ENCODE peak calls at places on chromosomes 6 and 20, in seven cellular contexts. One of them, this sample, is unnamed.

GRCh38 chr20:50112512-50113419 is at the start of gene UBE2V1:
- DNase-seq in heart left ventricle: peak; percentile 96
- DNase-seq in GM12878: peak; percentile 53
- DNase-seq in HCT116: peak; percentile 58
- DNase-seq in thoracic aorta: peak; percentile 67
- DNase-seq in ovary: peak; percentile 93
- DNase-seq in hepatocyte: peak; percentile 95
- DNase-seq in this sample: peak; percentile 88

GRCh38 chr6:164108869-164109769 is 694.6 kb downstream of the QKI start:
- DNase-seq in heart left ventricle: peak; percentile 91
- DNase-seq in thoracic aorta: no peak
- DNase-seq in ovary: no peak
- DNase-seq in hepatocyte: no peak
- DNase-seq in HCT116: no peak
- DNase-seq in GM12878: no peak
- DNase-seq in this sample: no peak

GRCh38 chr6:112780498-112781096 is 433.5 kb downstream of the RFPL4B start:
- DNase-seq in thoracic aorta: no peak
- DNase-seq in heart left ventricle: peak; percentile 54
- DNase-seq in hepatocyte: peak; percentile 88
- DNase-seq in ovary: peak; percentile 63
- DNase-seq in HCT116: peak; percentile 75
- DNase-seq in GM12878: peak; percentile 24
- DNase-seq in this sample: no peak

GRCh38 chr20:11053310-11053709 is 379.5 kb upstream of the JAG1 start:
- DNase-seq in thoracic aorta: no peak
- DNase-seq in hepatocyte: no peak
- DNase-seq in HCT116: no peak
- DNase-seq in ovary: no peak
- DNase-seq in heart left ventricle: no peak
- DNase-seq in GM12878: no peak
- DNase-seq in this sample: no peak

GRCh38 chr20:40993794-40994540 is 34.7 kb upstream of the TOP1 start:
- DNase-seq in thoracic aorta: no peak
- DNase-seq in heart left ventricle: no peak
- DNase-seq in HCT116: no peak
- DNase-seq in hepatocyte: no peak
- DNase-seq in ovary: no peak
- DNase-seq in GM12878: no peak
- DNase-seq in this sample: no peak

GRCh38 chr6:30493643-30494250 is 4.4 kb downstream of the HLA-E start:
- DNase-seq in heart left ventricle: no peak
- DNase-seq in thoracic aorta: no peak
- DNase-seq in ovary: no peak
- DNase-seq in GM12878: no peak
- DNase-seq in HCT116: no peak
- DNase-seq in hepatocyte: no peak
- DNase-seq in this sample: no peak

GRCh38 chr6:128979061-128979460 is 96.1 kb downstream of the LAMA2 start:
- DNase-seq in GM12878: no peak
- DNase-seq in hepatocyte: no peak
- DNase-seq in HCT116: no peak
- DNase-seq in ovary: no peak
- DNase-seq in heart left ventricle: no peak
- DNase-seq in thoracic aorta: no peak
- DNase-seq in this sample: no peak

GRCh38 chr20:59662161-59662560 is 57.8 kb downstream of the PHACTR3 start:
- DNase-seq in heart left ventricle: no peak
- DNase-seq in HCT116: no peak
- DNase-seq in thoracic aorta: no peak
- DNase-seq in ovary: no peak
- DNase-seq in GM12878: no peak
- DNase-seq in hepatocyte: no peak
- DNase-seq in this sample: no peak

GRCh38 chr20:44470327-44470726 is 5.3 kb upstream of the TTPAL start:
- DNase-seq in heart left ventricle: no peak
- DNase-seq in hepatocyte: no peak
- DNase-seq in ovary: no peak
- DNase-seq in HCT116: no peak
- DNase-seq in thoracic aorta: no peak
- DNase-seq in GM12878: no peak
- DNase-seq in this sample: no peak

GRCh38 chr20:63580796-63581461 is 6.9 kb upstream of the HELZ2 start:
- DNase-seq in ovary: peak; percentile 48
- DNase-seq in thoracic aorta: no peak
- DNase-seq in HCT116: peak; percentile 52
- DNase-seq in GM12878: no peak
- DNase-seq in heart left ventricle: no peak
- DNase-seq in hepatocyte: peak; percentile 58
- DNase-seq in this sample: peak; percentile 67

GRCh38 chr6:146700078-146700686 is 101.4 kb downstream of the ADGB start:
- DNase-seq in thoracic aorta: peak; percentile 70
- DNase-seq in GM12878: peak; percentile 26
- DNase-seq in ovary: no peak
- DNase-seq in heart left ventricle: no peak
- DNase-seq in hepatocyte: peak; percentile 93
- DNase-seq in HCT116: peak; percentile 64
- DNase-seq in this sample: peak; percentile 7

GRCh38 chr6:36826520-36827227 is 12.6 kb downstream of the CPNE5 start:
- DNase-seq in GM12878: no peak
- DNase-seq in heart left ventricle: peak; percentile 57
- DNase-seq in hepatocyte: no peak
- DNase-seq in HCT116: no peak
- DNase-seq in thoracic aorta: no peak
- DNase-seq in ovary: no peak
- DNase-seq in this sample: no peak

GRCh38 chr6:158649289-158650143 is at the start of gene SYTL3:
- DNase-seq in ovary: peak; percentile 34
- DNase-seq in hepatocyte: no peak
- DNase-seq in heart left ventricle: peak; percentile 70
- DNase-seq in HCT116: no peak
- DNase-seq in GM12878: peak; percentile 95
- DNase-seq in thoracic aorta: no peak
- DNase-seq in this sample: peak; percentile 57

GRCh38 chr20:13638162-13638495 is 603 bp downstream of the TASP1 start:
- DNase-seq in ovary: no peak
- DNase-seq in GM12878: no peak
- DNase-seq in HCT116: no peak
- DNase-seq in thoracic aorta: no peak
- DNase-seq in heart left ventricle: no peak
- DNase-seq in hepatocyte: no peak
- DNase-seq in this sample: no peak

GRCh38 chr6:18391018-18391417 is 3.9 kb downstream of the RNF144B start:
- DNase-seq in thoracic aorta: no peak
- DNase-seq in GM12878: no peak
- DNase-seq in ovary: no peak
- DNase-seq in hepatocyte: no peak
- DNase-seq in heart left ventricle: no peak
- DNase-seq in HCT116: no peak
- DNase-seq in this sample: no peak

GRCh38 chr20:62410742-62411478 is 3.8 kb upstream of the CABLES2 start:
- DNase-seq in heart left ventricle: no peak
- DNase-seq in thoracic aorta: no peak
- DNase-seq in GM12878: no peak
- DNase-seq in ovary: no peak
- DNase-seq in hepatocyte: no peak
- DNase-seq in HCT116: no peak
- DNase-seq in this sample: no peak

GRCh38 chr6:16414205-16414604 is 175.8 kb downstream of the GMPR start:
- DNase-seq in hepatocyte: no peak
- DNase-seq in HCT116: no peak
- DNase-seq in heart left ventricle: no peak
- DNase-seq in thoracic aorta: no peak
- DNase-seq in GM12878: peak; percentile 60
- DNase-seq in ovary: no peak
- DNase-seq in this sample: peak; percentile 29

DNA sequence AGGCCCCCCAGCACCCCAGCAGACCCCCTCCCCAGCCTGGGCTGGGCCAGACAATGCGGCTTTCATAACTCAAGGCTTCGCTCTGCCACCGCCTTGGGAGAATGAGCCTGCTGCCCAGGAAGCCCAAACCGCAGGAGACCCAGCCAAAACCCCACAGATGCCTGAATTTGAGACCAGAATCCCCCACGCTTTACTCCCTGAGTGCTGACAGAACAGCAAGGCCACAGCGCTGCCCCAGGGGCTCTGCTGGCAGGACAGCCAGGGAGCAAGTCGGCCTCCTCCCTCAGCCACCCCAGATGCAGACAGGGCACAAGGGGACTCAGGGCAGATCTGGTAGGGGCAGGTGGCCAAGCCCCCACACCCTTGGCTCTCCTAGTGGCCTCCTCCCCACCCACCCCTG is 2.2 kb downstream of the MDFI start:
- DNase-seq in hepatocyte: no peak
- DNase-seq in heart left ventricle: peak; percentile 42
- DNase-seq in ovary: no peak
- DNase-seq in HCT116: no peak
- DNase-seq in thoracic aorta: no peak
- DNase-seq in GM12878: no peak
- DNase-seq in this sample: no peak
- H3K4me3 ChIP-seq in hepatocyte: no peak overlapping the region
- H3K4me3 ChIP-seq in heart left ventricle: no peak overlapping the region
- H3K4me3 ChIP-seq in ovary: no peak overlapping the region
- H3K4me3 ChIP-seq in HCT116: no peak overlapping the region
- H3K4me3 ChIP-seq in thoracic aorta: no peak overlapping the region
- H3K4me3 ChIP-seq in GM12878: no peak overlapping the region
- H3K4me3 ChIP-seq in this sample: no peak overlapping the region

GRCh38 chr6:63817492-63818050 is 182.0 kb downstream of the PHF3 start:
- DNase-seq in thoracic aorta: no peak
- DNase-seq in heart left ventricle: no peak
- DNase-seq in ovary: no peak
- DNase-seq in hepatocyte: no peak
- DNase-seq in HCT116: no peak
- DNase-seq in GM12878: no peak
- DNase-seq in this sample: no peak
- TF ChIP-seq CTCF in thoracic aorta: no peak
- TF ChIP-seq CTCF in heart left ventricle: no peak
- TF ChIP-seq CTCF in ovary: no peak
- TF ChIP-seq CTCF in hepatocyte: no peak
- TF ChIP-seq CTCF in HCT116: no peak
- TF ChIP-seq CTCF in GM12878: no peak
- TF ChIP-seq CTCF in this sample: no peak

GRCh38 chr6:22848121-22848520 is 278.8 kb downstream of the HDGFL1 start:
- DNase-seq in hepatocyte: no peak
- DNase-seq in GM12878: no peak
- DNase-seq in HCT116: no peak
- DNase-seq in thoracic aorta: no peak
- DNase-seq in ovary: no peak
- DNase-seq in heart left ventricle: no peak
- DNase-seq in this sample: no peak

GRCh38 chr6:22845467-22845866 is 276.1 kb downstream of the HDGFL1 start:
- DNase-seq in heart left ventricle: no peak
- DNase-seq in GM12878: no peak
- DNase-seq in hepatocyte: no peak
- DNase-seq in ovary: no peak
- DNase-seq in HCT116: no peak
- DNase-seq in thoracic aorta: no peak
- DNase-seq in this sample: no peak
- H3K9me3 ChIP-seq in heart left ventricle: no peaks in the 10 kb centered on the region
- H3K9me3 ChIP-seq in GM12878: no peaks in the 10 kb centered on the region
- H3K9me3 ChIP-seq in hepatocyte: peaks cover 3% of the 10 kb centered on the region
- H3K9me3 ChIP-seq in ovary: no peaks in the 10 kb centered on the region
- H3K9me3 ChIP-seq in HCT116: no peaks in the 10 kb centered on the region
- H3K9me3 ChIP-seq in thoracic aorta: no peaks in the 10 kb centered on the region
- H3K9me3 ChIP-seq in this sample: no peaks in the 10 kb centered on the region

GRCh38 chr6:44312901-44313788 is at the start of gene AARS2:
- DNase-seq in heart left ventricle: peak; percentile 94
- DNase-seq in GM12878: peak; percentile 49
- DNase-seq in ovary: peak; percentile 92
- DNase-seq in HCT116: peak; percentile 81
- DNase-seq in hepatocyte: peak; percentile 92
- DNase-seq in thoracic aorta: peak; percentile 14
- DNase-seq in this sample: peak; percentile 87

GRCh38 chr6:44311767-44312166 is 1.4 kb downstream of the AARS2 start:
- DNase-seq in hepatocyte: no peak
- DNase-seq in thoracic aorta: no peak
- DNase-seq in ovary: no peak
- DNase-seq in GM12878: no peak
- DNase-seq in HCT116: no peak
- DNase-seq in heart left ventricle: no peak
- DNase-seq in this sample: no peak

GRCh38 chr6:44309631-44310030 is 3.5 kb downstream of the AARS2 start:
- DNase-seq in HCT116: no peak
- DNase-seq in thoracic aorta: no peak
- DNase-seq in hepatocyte: no peak
- DNase-seq in GM12878: no peak
- DNase-seq in heart left ventricle: no peak
- DNase-seq in ovary: no peak
- DNase-seq in this sample: no peak

GRCh38 chr6:44310241-44310640 is 2.9 kb downstream of the AARS2 start:
- DNase-seq in HCT116: no peak
- DNase-seq in heart left ventricle: no peak
- DNase-seq in thoracic aorta: no peak
- DNase-seq in GM12878: no peak
- DNase-seq in hepatocyte: no peak
- DNase-seq in ovary: no peak
- DNase-seq in this sample: no peak

DNA sequence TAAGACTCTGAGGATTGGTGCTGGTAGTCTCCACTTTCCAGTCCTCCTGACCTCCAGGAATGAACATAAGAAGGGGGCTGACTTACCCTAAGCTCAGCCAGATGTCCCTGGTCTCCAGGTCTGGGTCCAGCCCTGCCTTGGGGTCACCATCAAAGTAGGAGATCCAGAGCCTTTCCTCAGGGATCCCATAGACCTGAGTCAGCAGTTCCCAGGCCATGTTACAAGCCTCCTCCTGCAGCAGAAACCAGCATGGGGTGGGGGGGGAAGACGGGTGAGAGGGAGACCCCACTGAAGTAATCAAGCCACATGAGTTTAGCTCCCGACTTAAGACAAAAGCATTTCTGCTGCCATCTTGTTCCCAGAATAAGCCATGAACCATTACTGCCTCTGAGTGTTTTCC is 1.8 kb downstream of the AARS2 start:
- DNase-seq in hepatocyte: no peak
- DNase-seq in ovary: no peak
- DNase-seq in HCT116: no peak
- DNase-seq in thoracic aorta: no peak
- DNase-seq in GM12878: no peak
- DNase-seq in heart left ventricle: no peak
- DNase-seq in this sample: no peak
- H3K4me3 ChIP-seq in hepatocyte: no peak overlapping the region
- H3K4me3 ChIP-seq in ovary: no peak overlapping the region
- H3K4me3 ChIP-seq in HCT116: no peak overlapping the region
- H3K4me3 ChIP-seq in thoracic aorta: no peak overlapping the region
- H3K4me3 ChIP-seq in GM12878: no peak overlapping the region
- H3K4me3 ChIP-seq in heart left ventricle: no peak overlapping the region
- H3K4me3 ChIP-seq in this sample: no peak overlapping the region

GRCh38 chr20:469746-470490 is 7.6 kb upstream of the TBC1D20 start:
- DNase-seq in GM12878: no peak
- DNase-seq in thoracic aorta: no peak
- DNase-seq in heart left ventricle: no peak
- DNase-seq in ovary: no peak
- DNase-seq in hepatocyte: no peak
- DNase-seq in HCT116: no peak
- DNase-seq in this sample: no peak
- TF ChIP-seq CTCF in GM12878: no peak
- TF ChIP-seq CTCF in thoracic aorta: no peak
- TF ChIP-seq CTCF in heart left ventricle: no peak
- TF ChIP-seq CTCF in ovary: no peak
- TF ChIP-seq CTCF in hepatocyte: no peak
- TF ChIP-seq CTCF in HCT116: no peak
- TF ChIP-seq CTCF in this sample: no peak

This sample was measured in CD8-positive, alpha-beta T cell.